ENCODE peak calls at places on chromosomes 5 and 9, in ten cellular contexts. P, S, U, Q, X, V, L, O, Z and B are unnamed samples.

GRCh38 chr5:79120221-79120620 is 8.6 kb downstream of the BHMT start:
- DNase-seq in P (no peak), S (no peak), U (no peak), Q (no peak), X (peak), V (no peak), L (no peak), O (no peak), Z (no peak), B (no peak)

GRCh38 chr5:6328173-6328572 is 50.2 kb downstream of the MED10 start:
- DNase-seq in P (no peak), S (no peak), U (no peak), Q (no peak), X (no peak), V (no peak), L (no peak), O (peak), Z (no peak), B (no peak)

GRCh38 chr9:78406146-78406545 is 109.2 kb downstream of the PSAT1 start:
- DNase-seq in P (no peak), S (no peak), U (no peak), Q (no peak), X (no peak), V (no peak), L (no peak), O (no peak), Z (no peak), B (no peak)

GRCh38 chr9:92961627-92962302 is 14.4 kb downstream of the FGD3 start:
- DNase-seq in P (no peak), S (no peak), U (peak), Q (no peak), X (peak), V (no peak), L (no peak), O (no peak), Z (no peak), B (no peak)

GRCh38 chr5:62354028-62354874 is 48.2 kb downstream of the KIF2A start:
- DNase-seq in P (no peak), S (no peak), U (no peak), Q (peak), X (no peak), V (no peak), L (no peak), O (peak), Z (peak), B (no peak)

GRCh38 chr5:167736992-167737391 is 554.5 kb upstream of the WWC1 start:
- DNase-seq in P (no peak), S (no peak), U (no peak), Q (no peak), X (no peak), V (no peak), L (no peak), O (no peak), Z (no peak), B (no peak)

GRCh38 chr5:82597437-82597836 is 319.3 kb upstream of the RPS23 start:
- DNase-seq in P (no peak), S (no peak), U (no peak), Q (no peak), X (no peak), V (no peak), L (no peak), O (peak), Z (peak), B (no peak)

GRCh38 chr5:172115541-172115982 is 72.5 kb downstream of the STK10 start:
- DNase-seq in P (no peak), S (no peak), U (peak), Q (no peak), X (no peak), V (no peak), L (no peak), O (no peak), Z (no peak), B (no peak)

GRCh38 chr5:170572453-170572852 is 68.6 kb downstream of the KCNIP1 start:
- DNase-seq in P (no peak), S (no peak), U (no peak), Q (no peak), X (no peak), V (no peak), L (no peak), O (peak), Z (no peak), B (no peak)

GRCh38 chr5:149719666-149720065 is 10.4 kb upstream of the PPARGC1B start:
- DNase-seq in P (no peak), S (no peak), U (no peak), Q (no peak), X (no peak), V (no peak), L (no peak), O (peak), Z (no peak), B (no peak)

GRCh38 chr5:587403-587802 is 24.7 kb upstream of the CEP72 start:
- DNase-seq in P (peak), S (no peak), U (no peak), Q (no peak), X (peak), V (no peak), L (no peak), O (no peak), Z (no peak), B (no peak)

GRCh38 chr9:136946893-136947891 is 2.1 kb downstream of the C8G start:
- DNase-seq in P (peak), S (peak), U (no peak), Q (no peak), X (no peak), V (no peak), L (no peak), O (no peak), Z (no peak), B (no peak)

GRCh38 chr9:105908069-105908468 is 213.7 kb downstream of the TMEM38B start:
- DNase-seq in P (no peak), S (no peak), U (no peak), Q (no peak), X (no peak), V (no peak), L (no peak), O (no peak), Z (no peak), B (no peak)

GRCh38 chr9:100472725-100473261 is at the start of gene TMEFF1:
- DNase-seq in P (no peak), S (peak), U (no peak), Q (no peak), X (peak), V (no peak), L (no peak), O (peak), Z (no peak), B (peak)
- TF ChIP-seq CTCF in P (no peak), S (no peak), U (no peak), Q (no peak), X (peak), V (no peak), L (no peak), O (no peak), Z (peak), B (no peak)

DNA sequence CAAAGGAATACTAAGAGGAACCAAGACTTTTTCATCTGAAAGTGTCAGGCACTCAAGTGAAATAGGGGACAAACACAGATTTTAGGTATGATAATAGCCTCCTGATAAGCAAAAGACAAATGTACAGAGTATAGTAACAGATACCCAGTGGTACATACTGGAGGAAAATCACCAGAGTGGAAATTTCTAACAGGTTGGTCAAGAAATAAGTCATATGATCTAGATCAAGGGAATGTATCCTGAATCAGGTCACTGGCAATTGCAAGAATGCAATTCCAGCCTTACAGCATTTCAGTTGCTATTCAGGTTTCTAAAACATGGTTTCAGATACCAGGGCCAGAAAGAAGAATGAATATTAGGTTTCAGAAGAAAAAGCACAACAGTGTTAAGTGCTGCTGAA is 82.2 kb upstream of the SLCO6A1 start:
- DNase-seq in P (no peak), S (no peak), U (no peak), Q (no peak), X (no peak), V (no peak), L (no peak), O (no peak), Z (no peak), B (no peak)
- H3K27ac ChIP-seq in P (no peak), S (no peak), U (no peak), Q (no peak), X (no peak), V (no peak), L (no peak), O (no peak), Z (no peak), B (no peak)

GRCh38 chr9:130101963-130102362 is 48.3 kb downstream of the GPR107 start:
- DNase-seq in P (peak), S (no peak), U (no peak), Q (no peak), X (no peak), V (no peak), L (no peak), O (no peak), Z (no peak), B (no peak)

GRCh38 chr9:130095872-130096271 is 42.2 kb downstream of the GPR107 start:
- DNase-seq in P (peak), S (no peak), U (no peak), Q (no peak), X (no peak), V (no peak), L (no peak), O (no peak), Z (no peak), B (no peak)

GRCh38 chr9:130104413-130105193 is 50.9 kb downstream of the GPR107 start:
- DNase-seq in P (no peak), S (no peak), U (no peak), Q (no peak), X (no peak), V (no peak), L (no peak), O (no peak), Z (no peak), B (peak)

GRCh38 chr9:130100681-130101080 is 47.0 kb downstream of the GPR107 start:
- DNase-seq in P (peak), S (no peak), U (no peak), Q (no peak), X (no peak), V (no peak), L (no peak), O (no peak), Z (no peak), B (no peak)
- TF ChIP-seq CTCF in P (no peak), S (no peak), U (no peak), Q (no peak), X (no peak), V (no peak), L (no peak), O (no peak), Z (no peak), B (no peak)

GRCh38 chr5:73893813-73894212 is 267.8 kb downstream of the ARHGEF28 start:
- DNase-seq in P (no peak), S (no peak), U (no peak), Q (no peak), X (no peak), V (no peak), L (no peak), O (no peak), Z (no peak), B (no peak)

GRCh38 chr5:73890569-73890968 is 264.6 kb downstream of the ARHGEF28 start:
- DNase-seq in P (no peak), S (no peak), U (no peak), Q (no peak), X (no peak), V (no peak), L (no peak), O (no peak), Z (no peak), B (no peak)

GRCh38 chr5:73892806-73893205 is 266.8 kb downstream of the ARHGEF28 start:
- DNase-seq in P (no peak), S (no peak), U (no peak), Q (peak), X (no peak), V (no peak), L (no peak), O (no peak), Z (no peak), B (no peak)

GRCh38 chr5:73894860-73895259 is 268.9 kb downstream of the ARHGEF28 start:
- DNase-seq in P (no peak), S (no peak), U (no peak), Q (no peak), X (no peak), V (no peak), L (no peak), O (no peak), Z (no peak), B (no peak)

GRCh38 chr5:73892218-73892617 is 266.2 kb downstream of the ARHGEF28 start:
- DNase-seq in P (no peak), S (no peak), U (no peak), Q (no peak), X (no peak), V (no peak), L (no peak), O (no peak), Z (no peak), B (no peak)
- H3K27ac ChIP-seq in P (no peak), S (no peak), U (no peak), Q (no peak), X (no peak), V (no peak), L (no peak), O (no peak), Z (no peak), B (no peak)